ENCODE peak calls at places on chromosomes 6 and 20, in eight cellular contexts. One of them, this sample, is unnamed.

GRCh38 chr20:47749367-47749766 is 35.9 kb downstream of the SULF2 start:
- DNase-seq in cardiac muscle cell: peak; percentile 56
- DNase-seq in neural progenitor cell: no peak
- DNase-seq in upper lobe of left lung: no peak
- DNase-seq in AG10803: peak; percentile 14
- DNase-seq in stomach: no peak
- DNase-seq in CD8-positive, alpha-beta T cell: no peak
- DNase-seq in dorsolateral prefrontal cortex: no peak
- DNase-seq in this sample: no peak

GRCh38 chr20:56348746-56349145 is 10.0 kb upstream of the FAM210B start:
- DNase-seq in cardiac muscle cell: no peak
- DNase-seq in neural progenitor cell: no peak
- DNase-seq in upper lobe of left lung: no peak
- DNase-seq in AG10803: no peak
- DNase-seq in stomach: no peak
- DNase-seq in CD8-positive, alpha-beta T cell: no peak
- DNase-seq in dorsolateral prefrontal cortex: no peak
- DNase-seq in this sample: no peak

GRCh38 chr6:54084234-54084633 is 27.0 kb upstream of the MLIP start:
- DNase-seq in cardiac muscle cell: no peak
- DNase-seq in neural progenitor cell: no peak
- DNase-seq in upper lobe of left lung: no peak
- DNase-seq in AG10803: no peak
- DNase-seq in stomach: no peak
- DNase-seq in CD8-positive, alpha-beta T cell: no peak
- DNase-seq in dorsolateral prefrontal cortex: no peak
- DNase-seq in this sample: no peak

GRCh38 chr20:59385461-59385860 is 85.0 kb downstream of the EDN3 start:
- DNase-seq in cardiac muscle cell: no peak
- DNase-seq in neural progenitor cell: peak; percentile 66
- DNase-seq in upper lobe of left lung: no peak
- DNase-seq in AG10803: no peak
- DNase-seq in stomach: no peak
- DNase-seq in CD8-positive, alpha-beta T cell: no peak
- DNase-seq in dorsolateral prefrontal cortex: no peak
- DNase-seq in this sample: no peak

GRCh38 chr6:107991939-107992560 is 34.0 kb upstream of the SEC63 start:
- DNase-seq in cardiac muscle cell: no peak
- DNase-seq in neural progenitor cell: no peak
- DNase-seq in upper lobe of left lung: no peak
- DNase-seq in AG10803: no peak
- DNase-seq in stomach: no peak
- DNase-seq in CD8-positive, alpha-beta T cell: no peak
- DNase-seq in dorsolateral prefrontal cortex: no peak
- DNase-seq in this sample: no peak

GRCh38 chr6:144158133-144158532 is 7.8 kb downstream of the STX11 start:
- DNase-seq in cardiac muscle cell: peak; percentile 97
- DNase-seq in neural progenitor cell: no peak
- DNase-seq in upper lobe of left lung: no peak
- DNase-seq in AG10803: peak; percentile 98
- DNase-seq in stomach: no peak
- DNase-seq in CD8-positive, alpha-beta T cell: no peak
- DNase-seq in dorsolateral prefrontal cortex: no peak
- DNase-seq in this sample: peak; percentile 54

GRCh38 chr6:31092769-31093505 is 19.4 kb downstream of the C6orf15 start:
- DNase-seq in cardiac muscle cell: no peak
- DNase-seq in neural progenitor cell: no peak
- DNase-seq in upper lobe of left lung: no peak
- DNase-seq in AG10803: no peak
- DNase-seq in stomach: no peak
- DNase-seq in CD8-positive, alpha-beta T cell: no peak
- DNase-seq in dorsolateral prefrontal cortex: no peak
- DNase-seq in this sample: no peak

GRCh38 chr6:38138374-38138773 is 318.8 kb downstream of the ZFAND3 start:
- DNase-seq in cardiac muscle cell: no peak
- DNase-seq in neural progenitor cell: peak; percentile 45
- DNase-seq in upper lobe of left lung: no peak
- DNase-seq in AG10803: no peak
- DNase-seq in stomach: no peak
- DNase-seq in CD8-positive, alpha-beta T cell: no peak
- DNase-seq in dorsolateral prefrontal cortex: no peak
- DNase-seq in this sample: no peak

GRCh38 chr6:52872031-52872430 is 31.4 kb upstream of the GSTA5 start:
- DNase-seq in cardiac muscle cell: no peak
- DNase-seq in neural progenitor cell: no peak
- DNase-seq in upper lobe of left lung: no peak
- DNase-seq in AG10803: no peak
- DNase-seq in stomach: no peak
- DNase-seq in CD8-positive, alpha-beta T cell: no peak
- DNase-seq in dorsolateral prefrontal cortex: no peak
- DNase-seq in this sample: no peak

GRCh38 chr6:129493396-129493902 is 216.5 kb downstream of the ARHGAP18 start:
- DNase-seq in cardiac muscle cell: no peak
- DNase-seq in neural progenitor cell: no peak
- DNase-seq in upper lobe of left lung: no peak
- DNase-seq in AG10803: peak; percentile 52
- DNase-seq in stomach: no peak
- DNase-seq in CD8-positive, alpha-beta T cell: no peak
- DNase-seq in dorsolateral prefrontal cortex: no peak
- DNase-seq in this sample: no peak

GRCh38 chr6:20208687-20209378 is 3.4 kb downstream of the MBOAT1 start:
- DNase-seq in cardiac muscle cell: peak; percentile 29
- DNase-seq in neural progenitor cell: no peak
- DNase-seq in upper lobe of left lung: no peak
- DNase-seq in AG10803: no peak
- DNase-seq in stomach: no peak
- DNase-seq in CD8-positive, alpha-beta T cell: no peak
- DNase-seq in dorsolateral prefrontal cortex: no peak
- DNase-seq in this sample: no peak

GRCh38 chr6:55642366-55642765 is 63.4 kb upstream of the HMGCLL1 start:
- DNase-seq in cardiac muscle cell: no peak
- DNase-seq in neural progenitor cell: no peak
- DNase-seq in upper lobe of left lung: no peak
- DNase-seq in AG10803: no peak
- DNase-seq in stomach: no peak
- DNase-seq in CD8-positive, alpha-beta T cell: no peak
- DNase-seq in dorsolateral prefrontal cortex: no peak
- DNase-seq in this sample: no peak

GRCh38 chr6:124223596-124223995 is 419.9 kb downstream of the NKAIN2 start:
- DNase-seq in cardiac muscle cell: peak; percentile 60
- DNase-seq in neural progenitor cell: no peak
- DNase-seq in upper lobe of left lung: no peak
- DNase-seq in AG10803: no peak
- DNase-seq in stomach: no peak
- DNase-seq in CD8-positive, alpha-beta T cell: no peak
- DNase-seq in dorsolateral prefrontal cortex: no peak
- DNase-seq in this sample: no peak

GRCh38 chr20:37886851-37887297 is 16.1 kb upstream of the VSTM2L start:
- DNase-seq in cardiac muscle cell: peak; percentile 32
- DNase-seq in neural progenitor cell: no peak
- DNase-seq in upper lobe of left lung: peak; percentile 46
- DNase-seq in AG10803: peak; percentile 13
- DNase-seq in stomach: peak; percentile 64
- DNase-seq in CD8-positive, alpha-beta T cell: no peak
- DNase-seq in dorsolateral prefrontal cortex: no peak
- DNase-seq in this sample: no peak

GRCh38 chr20:62900692-62901584 is 25.4 kb downstream of the DIDO1 start:
- DNase-seq in cardiac muscle cell: no peak
- DNase-seq in neural progenitor cell: peak; percentile 42
- DNase-seq in upper lobe of left lung: no peak
- DNase-seq in AG10803: no peak
- DNase-seq in stomach: peak; percentile 39
- DNase-seq in CD8-positive, alpha-beta T cell: no peak
- DNase-seq in dorsolateral prefrontal cortex: peak; percentile 30
- DNase-seq in this sample: no peak

GRCh38 chr6:159969204-159969912 is 476 bp downstream of the IGF2R start:
- DNase-seq in cardiac muscle cell: peak; percentile 49
- DNase-seq in neural progenitor cell: peak; percentile 78
- DNase-seq in upper lobe of left lung: peak; percentile 47
- DNase-seq in AG10803: peak; percentile 23
- DNase-seq in stomach: peak; percentile 31
- DNase-seq in CD8-positive, alpha-beta T cell: no peak
- DNase-seq in dorsolateral prefrontal cortex: no peak
- DNase-seq in this sample: peak; percentile 42

GRCh38 chr6:159969921-159970320 is 1.0 kb downstream of the IGF2R start:
- DNase-seq in cardiac muscle cell: peak; percentile 73
- DNase-seq in neural progenitor cell: peak; percentile 81
- DNase-seq in upper lobe of left lung: peak; percentile 86
- DNase-seq in AG10803: peak; percentile 73
- DNase-seq in stomach: peak; percentile 46
- DNase-seq in CD8-positive, alpha-beta T cell: no peak
- DNase-seq in dorsolateral prefrontal cortex: no peak
- DNase-seq in this sample: no peak

GRCh38 chr6:159970659-159971063 is 1.8 kb downstream of the IGF2R start:
- DNase-seq in cardiac muscle cell: no peak
- DNase-seq in neural progenitor cell: no peak
- DNase-seq in upper lobe of left lung: no peak
- DNase-seq in AG10803: no peak
- DNase-seq in stomach: no peak
- DNase-seq in CD8-positive, alpha-beta T cell: no peak
- DNase-seq in dorsolateral prefrontal cortex: no peak
- DNase-seq in this sample: no peak

GRCh38 chr6:159966981-159967380 is 1.9 kb upstream of the IGF2R start:
- DNase-seq in cardiac muscle cell: no peak
- DNase-seq in neural progenitor cell: no peak
- DNase-seq in upper lobe of left lung: no peak
- DNase-seq in AG10803: peak; percentile 36
- DNase-seq in stomach: no peak
- DNase-seq in CD8-positive, alpha-beta T cell: no peak
- DNase-seq in dorsolateral prefrontal cortex: no peak
- DNase-seq in this sample: no peak

GRCh38 chr6:159968295-159969203 is at the start of gene IGF2R:
- DNase-seq in cardiac muscle cell: peak; percentile 90
- DNase-seq in neural progenitor cell: peak; percentile 96
- DNase-seq in upper lobe of left lung: peak; percentile 97
- DNase-seq in AG10803: peak; percentile 82
- DNase-seq in stomach: peak; percentile 96
- DNase-seq in CD8-positive, alpha-beta T cell: peak; percentile 96
- DNase-seq in dorsolateral prefrontal cortex: peak; percentile 91
- DNase-seq in this sample: peak; percentile 92
- TF ChIP-seq CTCF in cardiac muscle cell: peak; percentile 23
- TF ChIP-seq CTCF in neural progenitor cell: no peak
- TF ChIP-seq CTCF in upper lobe of left lung: no peak
- TF ChIP-seq CTCF in AG10803: peak; percentile 20
- TF ChIP-seq CTCF in stomach: no peak
- TF ChIP-seq CTCF in CD8-positive, alpha-beta T cell: no peak
- TF ChIP-seq CTCF in dorsolateral prefrontal cortex: no peak
- TF ChIP-seq CTCF in this sample: peak; percentile 29

GRCh38 chr6:109008537-109008950 is 86.1 kb downstream of the SESN1 start:
- DNase-seq in cardiac muscle cell: peak; percentile 52
- DNase-seq in neural progenitor cell: no peak
- DNase-seq in upper lobe of left lung: no peak
- DNase-seq in AG10803: peak; percentile 37
- DNase-seq in stomach: no peak
- DNase-seq in CD8-positive, alpha-beta T cell: no peak
- DNase-seq in dorsolateral prefrontal cortex: no peak
- DNase-seq in this sample: no peak

GRCh38 chr6:109008061-109008460 is 86.6 kb downstream of the SESN1 start:
- DNase-seq in cardiac muscle cell: no peak
- DNase-seq in neural progenitor cell: peak; percentile 17
- DNase-seq in upper lobe of left lung: no peak
- DNase-seq in AG10803: no peak
- DNase-seq in stomach: no peak
- DNase-seq in CD8-positive, alpha-beta T cell: no peak
- DNase-seq in dorsolateral prefrontal cortex: no peak
- DNase-seq in this sample: no peak

GRCh38 chr6:109009761-109010612 is 84.7 kb downstream of the SESN1 start:
- DNase-seq in cardiac muscle cell: no peak
- DNase-seq in neural progenitor cell: no peak
- DNase-seq in upper lobe of left lung: no peak
- DNase-seq in AG10803: no peak
- DNase-seq in stomach: no peak
- DNase-seq in CD8-positive, alpha-beta T cell: no peak
- DNase-seq in dorsolateral prefrontal cortex: no peak
- DNase-seq in this sample: no peak

GRCh38 chr6:109010703-109011102 is 83.9 kb downstream of the SESN1 start:
- DNase-seq in cardiac muscle cell: no peak
- DNase-seq in neural progenitor cell: no peak
- DNase-seq in upper lobe of left lung: no peak
- DNase-seq in AG10803: no peak
- DNase-seq in stomach: no peak
- DNase-seq in CD8-positive, alpha-beta T cell: no peak
- DNase-seq in dorsolateral prefrontal cortex: no peak
- DNase-seq in this sample: no peak

DNA sequence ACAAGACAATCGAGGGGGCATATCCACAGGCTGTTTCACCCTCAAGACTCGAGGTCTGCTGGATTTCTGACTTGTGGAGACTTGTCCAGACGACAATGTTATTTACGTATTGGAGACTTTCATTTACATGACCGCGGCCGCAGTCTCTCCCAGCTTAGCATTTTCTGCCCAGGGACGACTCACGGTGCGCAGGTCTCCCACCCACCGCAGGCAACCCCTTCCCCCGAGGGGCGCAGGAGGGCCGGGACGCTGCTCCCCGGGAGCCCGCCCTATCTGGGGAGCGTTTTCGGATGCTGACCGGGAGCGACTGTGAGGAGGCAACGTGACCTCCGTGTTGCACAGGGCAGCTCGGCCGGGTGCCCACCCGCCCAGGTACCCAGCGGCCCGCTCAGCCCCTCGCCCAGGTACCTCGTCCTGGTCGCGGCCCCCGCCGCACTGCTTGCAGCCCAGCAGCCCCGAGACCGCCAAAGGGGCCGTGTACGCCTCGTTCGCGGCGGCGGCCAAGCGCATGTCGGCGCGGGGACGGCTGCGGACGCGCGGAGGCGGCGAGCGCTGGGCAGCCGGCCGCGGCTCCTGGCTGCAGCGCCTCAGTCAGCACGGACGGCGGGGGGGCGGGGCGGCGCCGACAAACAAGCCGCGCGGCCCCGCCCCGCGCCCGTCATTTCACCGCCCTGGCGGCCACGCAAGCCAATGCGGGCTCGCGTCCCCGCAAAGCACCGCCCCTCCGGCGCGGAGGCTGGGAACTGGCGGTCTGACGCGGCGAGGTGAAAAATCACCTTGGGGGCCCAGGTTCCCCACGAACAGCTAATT is 85.5 kb downstream of the SESN1 start:
- DNase-seq in cardiac muscle cell: peak; percentile 95
- DNase-seq in neural progenitor cell: peak; percentile 98
- DNase-seq in upper lobe of left lung: peak; percentile 97
- DNase-seq in AG10803: peak; percentile 86
- DNase-seq in stomach: peak; percentile 97
- DNase-seq in CD8-positive, alpha-beta T cell: peak; percentile 94
- DNase-seq in dorsolateral prefrontal cortex: peak; percentile 96
- DNase-seq in this sample: peak; percentile 94
- TF ChIP-seq CTCF in cardiac muscle cell: no peak
- TF ChIP-seq CTCF in neural progenitor cell: no peak
- TF ChIP-seq CTCF in upper lobe of left lung: peak; percentile 88
- TF ChIP-seq CTCF in AG10803: no peak
- TF ChIP-seq CTCF in stomach: no peak
- TF ChIP-seq CTCF in CD8-positive, alpha-beta T cell: no peak
- TF ChIP-seq CTCF in dorsolateral prefrontal cortex: no peak
- TF ChIP-seq CTCF in this sample: no peak

GRCh38 chr20:43915209-43916072 is 789 bp downstream of the TOX2 start:
- DNase-seq in cardiac muscle cell: peak; percentile 46
- DNase-seq in neural progenitor cell: peak; percentile 75
- DNase-seq in upper lobe of left lung: no peak
- DNase-seq in AG10803: peak; percentile 24
- DNase-seq in stomach: no peak
- DNase-seq in CD8-positive, alpha-beta T cell: peak; percentile 56
- DNase-seq in dorsolateral prefrontal cortex: no peak
- DNase-seq in this sample: no peak
- TF ChIP-seq CTCF in cardiac muscle cell: no peak
- TF ChIP-seq CTCF in neural progenitor cell: no peak
- TF ChIP-seq CTCF in upper lobe of left lung: no peak
- TF ChIP-seq CTCF in AG10803: no peak
- TF ChIP-seq CTCF in stomach: no peak
- TF ChIP-seq CTCF in CD8-positive, alpha-beta T cell: no peak
- TF ChIP-seq CTCF in dorsolateral prefrontal cortex: no peak
- TF ChIP-seq CTCF in this sample: no peak

GRCh38 chr6:149942461-149942829 is 631 bp downstream of the ULBP2 start:
- DNase-seq in cardiac muscle cell: no peak
- DNase-seq in neural progenitor cell: no peak
- DNase-seq in upper lobe of left lung: no peak
- DNase-seq in AG10803: no peak
- DNase-seq in stomach: no peak
- DNase-seq in CD8-positive, alpha-beta T cell: peak; percentile 52
- DNase-seq in dorsolateral prefrontal cortex: no peak
- DNase-seq in this sample: no peak
- TF ChIP-seq CTCF in cardiac muscle cell: no peak
- TF ChIP-seq CTCF in neural progenitor cell: no peak
- TF ChIP-seq CTCF in upper lobe of left lung: no peak
- TF ChIP-seq CTCF in AG10803: no peak
- TF ChIP-seq CTCF in stomach: no peak
- TF ChIP-seq CTCF in CD8-positive, alpha-beta T cell: no peak
- TF ChIP-seq CTCF in dorsolateral prefrontal cortex: no peak
- TF ChIP-seq CTCF in this sample: no peak